ENCODE peak calls at places on chromosomes 6 and 20, in ten cellular contexts. W is sigmoid colon, D is endothelial cell of umbilical vein, O is A549, U is HCT116, X is lower leg skin, G is GM12892, C is body of pancreas, L is heart left ventricle, A is transverse colon. K is an unnamed sample.

GRCh38 chr6:45535933-45536332 is 158.2 kb upstream of the SUPT3H start:
- DNase-seq in W (no peak), D (no peak), O (no peak), U (no peak), X (no peak), G (no peak), C (no peak), L (no peak), A (no peak), K (no peak)

GRCh38 chr6:40778186-40778585 is 191.0 kb upstream of the LRFN2 start:
- DNase-seq in W (no peak), D (peak; percentile 47), O (no peak), U (peak; percentile 18), X (no peak), G (no peak), C (no peak), L (no peak), A (no peak), K (no peak)

GRCh38 chr6:10300071-10300470 is 114.8 kb downstream of the TFAP2A start:
- DNase-seq in W (no peak), D (no peak), O (no peak), U (peak; percentile 12), X (no peak), G (no peak), C (no peak), L (no peak), A (no peak), K (no peak)

GRCh38 chr20:62656205-62656918 is 14.1 kb downstream of the SLCO4A1 start:
- DNase-seq in W (no peak), D (no peak), O (no peak), U (no peak), X (no peak), G (no peak), C (no peak), L (peak; percentile 19), A (no peak), K (no peak)

GRCh38 chr6:48194596-48195295 is 83.7 kb upstream of the PTCHD4 start:
- DNase-seq in W (no peak), D (no peak), O (no peak), U (no peak), X (no peak), G (no peak), C (no peak), L (no peak), A (no peak), K (no peak)

GRCh38 chr20:58637466-58638198 is 13.5 kb upstream of the STX16 start:
- DNase-seq in W (peak; percentile 59), D (no peak), O (no peak), U (no peak), X (peak; percentile 78), G (no peak), C (no peak), L (no peak), A (no peak), K (no peak)

GRCh38 chr6:1608976-1609661 is 596 bp upstream of the FOXC1 start:
- DNase-seq in W (peak; percentile 64), D (peak; percentile 51), O (no peak), U (no peak), X (peak; percentile 89), G (no peak), C (peak; percentile 30), L (no peak), A (no peak), K (no peak)

GRCh38 chr20:61445138-61445537 is 193.1 kb downstream of the CDH4 start:
- DNase-seq in W (no peak), D (no peak), O (no peak), U (no peak), X (peak; percentile 66), G (no peak), C (no peak), L (no peak), A (no peak), K (no peak)

GRCh38 chr6:35148167-35148741 is 7.1 kb upstream of the TCP11 start:
- DNase-seq in W (no peak), D (peak; percentile 31), O (no peak), U (no peak), X (no peak), G (no peak), C (no peak), L (no peak), A (no peak), K (no peak)

GRCh38 chr6:119346450-119346849 is 3.1 kb downstream of the MAN1A1 start:
- DNase-seq in W (no peak), D (no peak), O (no peak), U (no peak), X (no peak), G (no peak), C (no peak), L (no peak), A (no peak), K (no peak)

GRCh38 chr6:48542191-48542590 is 431.2 kb upstream of the PTCHD4 start:
- DNase-seq in W (no peak), D (no peak), O (no peak), U (no peak), X (no peak), G (no peak), C (no peak), L (no peak), A (no peak), K (no peak)

GRCh38 chr6:17276766-17277165 is 4.4 kb upstream of the RBM24 start:
- DNase-seq in W (no peak), D (no peak), O (no peak), U (no peak), X (no peak), G (no peak), C (no peak), L (peak; percentile 54), A (no peak), K (no peak)

DNA sequence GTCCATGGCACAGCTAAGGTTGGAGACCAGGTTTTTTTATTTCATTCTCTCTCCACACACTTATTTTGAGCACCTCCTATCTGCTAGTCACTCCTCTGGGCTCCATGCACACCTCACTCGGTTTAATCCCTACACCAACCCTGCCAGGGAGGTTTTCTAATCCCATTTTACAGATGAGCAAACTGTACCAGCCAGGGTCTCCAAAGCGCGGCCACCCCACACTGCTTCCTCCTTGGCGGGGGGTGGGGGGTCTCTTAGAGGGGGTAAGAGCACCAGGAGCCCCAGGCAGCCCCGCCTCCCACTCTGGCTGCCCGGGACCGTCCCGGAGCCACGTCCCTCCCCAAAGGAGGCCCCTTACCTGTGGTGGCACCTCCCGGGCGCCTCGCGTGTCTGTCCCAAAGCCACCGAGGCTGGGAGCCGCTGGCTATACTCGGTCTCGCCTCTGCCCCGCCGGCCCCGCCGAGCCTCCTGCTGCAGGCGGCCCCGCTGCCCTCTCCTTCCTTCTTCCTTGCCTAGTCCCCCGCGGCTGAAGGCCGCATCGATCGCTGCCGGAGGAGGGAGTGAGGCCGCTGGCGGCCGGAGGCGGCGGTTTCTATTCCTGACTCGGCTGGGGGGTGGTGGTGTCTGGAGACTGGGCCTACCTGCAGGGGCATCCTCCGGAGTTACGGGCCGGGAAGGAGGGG is at the start of gene KCNS1:
- DNase-seq in W (no peak), D (peak; percentile 25), O (no peak), U (no peak), X (no peak), G (no peak), C (peak; percentile 33), L (no peak), A (no peak), K (no peak)
- TF ChIP-seq POLR2A in W (no peak), D (no peak), O (no peak), U (no peak), X (no peak), G (no peak), C (no peak), L (no peak), A (no peak), K (no peak)

GRCh38 chr6:113414511-113414910 is 442.6 kb upstream of the MARCKS start:
- DNase-seq in W (no peak), D (peak; percentile 79), O (peak; percentile 9), U (peak; percentile 57), X (no peak), G (no peak), C (peak; percentile 76), L (peak; percentile 42), A (peak; percentile 23), K (no peak)
- TF ChIP-seq POLR2A in W (no peak), D (no peak), O (no peak), U (no peak), X (no peak), G (no peak), C (no peak), L (no peak), A (no peak), K (no peak)

GRCh38 chr20:38602185-38602581 is 574 bp downstream of the ARHGAP40 start:
- DNase-seq in W (no peak), D (no peak), O (no peak), U (no peak), X (no peak), G (no peak), C (no peak), L (no peak), A (no peak), K (no peak)

GRCh38 chr20:38608188-38608587 is 6.6 kb downstream of the ARHGAP40 start:
- DNase-seq in W (no peak), D (no peak), O (no peak), U (no peak), X (no peak), G (no peak), C (no peak), L (no peak), A (no peak), K (no peak)

GRCh38 chr20:38603286-38603685 is 1.7 kb downstream of the ARHGAP40 start:
- DNase-seq in W (no peak), D (no peak), O (no peak), U (no peak), X (no peak), G (no peak), C (no peak), L (no peak), A (no peak), K (no peak)

GRCh38 chr20:38607351-38607750 is 5.7 kb downstream of the ARHGAP40 start:
- DNase-seq in W (no peak), D (no peak), O (no peak), U (no peak), X (no peak), G (no peak), C (no peak), L (no peak), A (no peak), K (no peak)

GRCh38 chr20:38604873-38605303 is 3.3 kb downstream of the ARHGAP40 start:
- DNase-seq in W (no peak), D (peak; percentile 82), O (peak; percentile 92), U (no peak), X (no peak), G (no peak), C (no peak), L (no peak), A (no peak), K (no peak)
- TF ChIP-seq POLR2A in W (no peak), D (no peak), O (no peak), U (no peak), X (no peak), G (no peak), C (no peak), L (no peak), A (no peak), K (no peak)

DNA sequence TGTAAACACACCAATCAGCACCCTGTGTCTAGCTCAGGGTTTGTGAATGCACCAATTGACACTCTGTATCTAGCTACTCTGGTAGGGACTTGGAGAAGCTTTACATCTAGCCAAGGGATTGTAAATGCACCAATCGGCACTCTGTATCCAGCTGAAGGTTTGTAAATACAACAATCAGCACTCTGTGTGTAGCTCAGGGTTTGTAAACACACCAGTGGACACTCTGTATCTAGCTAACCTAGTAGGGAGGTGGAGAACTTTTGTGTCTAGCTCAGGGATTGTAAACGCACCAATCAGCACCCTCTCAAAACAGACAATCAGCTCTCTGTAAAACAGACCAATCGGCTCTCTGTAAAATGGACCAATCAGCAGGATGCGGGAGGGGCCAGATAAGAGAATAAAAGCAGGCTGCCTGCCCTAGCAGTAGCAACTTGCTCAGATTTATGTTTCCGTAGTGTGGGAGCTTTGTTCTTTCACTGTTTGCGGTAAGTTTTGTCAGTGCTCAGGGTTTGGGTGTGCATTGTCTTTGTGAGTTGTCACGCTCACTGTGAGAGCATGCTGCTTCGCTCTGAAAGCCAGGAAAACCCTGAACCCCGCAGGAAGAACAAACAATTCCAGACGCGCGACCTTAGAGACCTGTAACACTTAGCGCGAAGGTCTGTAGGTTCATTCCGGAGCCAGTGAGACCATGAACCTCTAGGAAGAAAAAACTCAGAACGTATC is 37.0 kb downstream of the RIOK1 start:
- DNase-seq in W (no peak), D (peak; percentile 24), O (no peak), U (no peak), X (no peak), G (no peak), C (no peak), L (no peak), A (no peak), K (no peak)
- TF ChIP-seq POLR2A in W (no peak), D (no peak), O (no peak), U (no peak), X (no peak), G (no peak), C (no peak), L (no peak), A (no peak), K (no peak)

K was measured in Peyer's patch.